ENCODE peak calls at places on chromosomes 12 and 14, in four cellular contexts. X is uterus, H is SW 1271, U is tibial artery. F is an unnamed sample.

GRCh38 chr14:36975834-36976233 is 196.6 kb downstream of the SLC25A21 start:
- DNase-seq in X (no peak), H (no peak), U (no peak), F (peak; percentile 48)

GRCh38 chr12:24039113-24039525 is 89.6 kb upstream of the SOX5 start:
- DNase-seq in X (no peak), H (no peak), U (no peak), F (no peak)

GRCh38 chr14:28321475-28322244 is 444.9 kb upstream of the FOXG1 start:
- DNase-seq in X (no peak), H (no peak), U (no peak), F (no peak)

GRCh38 chr12:55745361-55746146 is 2.6 kb downstream of the GDF11 start:
- DNase-seq in X (peak; percentile 57), H (no peak), U (no peak), F (no peak)

GRCh38 chr14:104326848-104327247 is 188.5 kb downstream of the KIF26A start:
- DNase-seq in X (no peak), H (no peak), U (peak; percentile 32), F (no peak)

GRCh38 chr12:67161322-67161918 is 107.7 kb upstream of the CAND1 start:
- DNase-seq in X (no peak), H (no peak), U (no peak), F (peak; percentile 38)

GRCh38 chr12:56398324-56398723 is 35.7 kb upstream of the APOF start:
- DNase-seq in X (no peak), H (no peak), U (no peak), F (no peak)

GRCh38 chr14:55913324-55914035 is 204.7 kb upstream of the PELI2 start:
- DNase-seq in X (no peak), H (no peak), U (peak; percentile 83), F (no peak)

GRCh38 chr12:120224304-120225199 is 23.6 kb upstream of the RPLP0 start:
- DNase-seq in X (no peak), H (no peak), U (no peak), F (no peak)

GRCh38 chr12:30979371-30980259 is 53.1 kb downstream of the TSPAN11 start:
- DNase-seq in X (no peak), H (no peak), U (no peak), F (no peak)

GRCh38 chr12:50110127-50110761 is 1.8 kb upstream of the COX14 start:
- DNase-seq in X (no peak), H (no peak), U (peak; percentile 94), F (no peak)

GRCh38 chr12:108400060-108400459 is 60.9 kb upstream of the CMKLR1 start:
- DNase-seq in X (no peak), H (no peak), U (no peak), F (no peak)

GRCh38 chr14:24775919-24776318 is 141.9 kb upstream of the GZMB start:
- DNase-seq in X (no peak), H (no peak), U (no peak), F (no peak)

GRCh38 chr12:56188116-56188785 is 1.0 kb downstream of the SMARCC2 start:
- DNase-seq in X (no peak), H (no peak), U (no peak), F (no peak)

GRCh38 chr14:57502581-57503254 is 9.1 kb upstream of the CCDC198 start:
- DNase-seq in X (no peak), H (no peak), U (no peak), F (no peak)

GRCh38 chr12:34301251-34302130 is 279.2 kb downstream of the ALG10 start:
- DNase-seq in X (no peak), H (no peak), U (peak; percentile 56), F (no peak)

GRCh38 chr14:93765032-93765626 is 23.2 kb downstream of the PRIMA1 start:
- DNase-seq in X (no peak), H (no peak), U (no peak), F (peak; percentile 17)

GRCh38 chr14:33348510-33348909 is 409.8 kb downstream of the NPAS3 start:
- DNase-seq in X (no peak), H (no peak), U (no peak), F (no peak)

GRCh38 chr14:53022593-53022992 is 71.7 kb upstream of the FERMT2 start:
- DNase-seq in X (no peak), H (no peak), U (no peak), F (no peak)